ENCODE peak calls at places on chromosomes 13 and 19, in ten cellular contexts. One of them, this sample, is unnamed.

GRCh38 chr19:4633140-4633967 is 6.0 kb upstream of the TNFAIP8L1 start:
- DNase-seq in WTC11: peak; percentile 80
- DNase-seq in NCI-H1417 treated with DMSO at 0.1 percent for 48 hours: no peak
- DNase-seq in stimulated activated CD4-positive, alpha-beta T cell treated with anti-CD3 and anti-CD28 coated beads, Interleukin-12 subunit alpha, Interleukin-12 subunit beta, amount 100 ng/mL, for 48 hours: peak; percentile 34
- DNase-seq in GM12891: no peak
- DNase-seq in neuronal stem cell: no peak
- DNase-seq in activated T-cell treated with anti-CD3 and anti-CD28 coated beads for 1 hour: peak; percentile 23
- DNase-seq in stimulated activated naive B cell treated with anti-CD40 and anti-IgM and Interleukin-4, amounts not matched to agents 10 μg/mL and 1 μg/mL and 100 μg/mL, for 72 hours: peak; percentile 46
- DNase-seq in ACHN: peak; percentile 87
- DNase-seq in iris pigment epithelial cell: peak; percentile 90
- DNase-seq in this sample: peak; percentile 79

GRCh38 chr19:15649526-15649925 is 8.8 kb downstream of the CYP4F3 start:
- DNase-seq in WTC11: no peak
- DNase-seq in NCI-H1417 treated with DMSO at 0.1 percent for 48 hours: no peak
- DNase-seq in stimulated activated CD4-positive, alpha-beta T cell treated with anti-CD3 and anti-CD28 coated beads, Interleukin-12 subunit alpha, Interleukin-12 subunit beta, amount 100 ng/mL, for 48 hours: no peak
- DNase-seq in GM12891: no peak
- DNase-seq in neuronal stem cell: no peak
- DNase-seq in activated T-cell treated with anti-CD3 and anti-CD28 coated beads for 1 hour: no peak
- DNase-seq in stimulated activated naive B cell treated with anti-CD40 and anti-IgM and Interleukin-4, amounts not matched to agents 10 μg/mL and 1 μg/mL and 100 μg/mL, for 72 hours: no peak
- DNase-seq in ACHN: no peak
- DNase-seq in iris pigment epithelial cell: no peak
- DNase-seq in this sample: no peak

GRCh38 chr19:38559428-38560401 is 58.0 kb downstream of the MAP4K1 start:
- DNase-seq in WTC11: no peak
- DNase-seq in NCI-H1417 treated with DMSO at 0.1 percent for 48 hours: no peak
- DNase-seq in stimulated activated CD4-positive, alpha-beta T cell treated with anti-CD3 and anti-CD28 coated beads, Interleukin-12 subunit alpha, Interleukin-12 subunit beta, amount 100 ng/mL, for 48 hours: no peak
- DNase-seq in GM12891: peak; percentile 46
- DNase-seq in neuronal stem cell: no peak
- DNase-seq in activated T-cell treated with anti-CD3 and anti-CD28 coated beads for 1 hour: no peak
- DNase-seq in stimulated activated naive B cell treated with anti-CD40 and anti-IgM and Interleukin-4, amounts not matched to agents 10 μg/mL and 1 μg/mL and 100 μg/mL, for 72 hours: peak; percentile 35
- DNase-seq in ACHN: peak; percentile 65
- DNase-seq in iris pigment epithelial cell: peak; percentile 35
- DNase-seq in this sample: no peak

GRCh38 chr13:32881074-32881791 is 135.0 kb upstream of the KL start:
- DNase-seq in WTC11: no peak
- DNase-seq in NCI-H1417 treated with DMSO at 0.1 percent for 48 hours: no peak
- DNase-seq in stimulated activated CD4-positive, alpha-beta T cell treated with anti-CD3 and anti-CD28 coated beads, Interleukin-12 subunit alpha, Interleukin-12 subunit beta, amount 100 ng/mL, for 48 hours: no peak
- DNase-seq in GM12891: no peak
- DNase-seq in neuronal stem cell: no peak
- DNase-seq in activated T-cell treated with anti-CD3 and anti-CD28 coated beads for 1 hour: no peak
- DNase-seq in stimulated activated naive B cell treated with anti-CD40 and anti-IgM and Interleukin-4, amounts not matched to agents 10 μg/mL and 1 μg/mL and 100 μg/mL, for 72 hours: no peak
- DNase-seq in ACHN: no peak
- DNase-seq in iris pigment epithelial cell: peak; percentile 55
- DNase-seq in this sample: no peak

GRCh38 chr19:50975766-50976165 is 6.4 kb upstream of the KLK6 start:
- DNase-seq in WTC11: peak; percentile 53
- DNase-seq in NCI-H1417 treated with DMSO at 0.1 percent for 48 hours: no peak
- DNase-seq in stimulated activated CD4-positive, alpha-beta T cell treated with anti-CD3 and anti-CD28 coated beads, Interleukin-12 subunit alpha, Interleukin-12 subunit beta, amount 100 ng/mL, for 48 hours: no peak
- DNase-seq in GM12891: no peak
- DNase-seq in neuronal stem cell: no peak
- DNase-seq in activated T-cell treated with anti-CD3 and anti-CD28 coated beads for 1 hour: no peak
- DNase-seq in stimulated activated naive B cell treated with anti-CD40 and anti-IgM and Interleukin-4, amounts not matched to agents 10 μg/mL and 1 μg/mL and 100 μg/mL, for 72 hours: no peak
- DNase-seq in ACHN: no peak
- DNase-seq in iris pigment epithelial cell: no peak
- DNase-seq in this sample: no peak

GRCh38 chr13:44021422-44021821 is 141.7 kb downstream of the LACC1 start:
- DNase-seq in WTC11: no peak
- DNase-seq in NCI-H1417 treated with DMSO at 0.1 percent for 48 hours: no peak
- DNase-seq in stimulated activated CD4-positive, alpha-beta T cell treated with anti-CD3 and anti-CD28 coated beads, Interleukin-12 subunit alpha, Interleukin-12 subunit beta, amount 100 ng/mL, for 48 hours: no peak
- DNase-seq in GM12891: no peak
- DNase-seq in neuronal stem cell: no peak
- DNase-seq in activated T-cell treated with anti-CD3 and anti-CD28 coated beads for 1 hour: no peak
- DNase-seq in stimulated activated naive B cell treated with anti-CD40 and anti-IgM and Interleukin-4, amounts not matched to agents 10 μg/mL and 1 μg/mL and 100 μg/mL, for 72 hours: no peak
- DNase-seq in ACHN: no peak
- DNase-seq in iris pigment epithelial cell: no peak
- DNase-seq in this sample: no peak

GRCh38 chr19:3669134-3669436 is 31.2 kb downstream of the PIP5K1C start:
- DNase-seq in WTC11: no peak
- DNase-seq in NCI-H1417 treated with DMSO at 0.1 percent for 48 hours: no peak
- DNase-seq in stimulated activated CD4-positive, alpha-beta T cell treated with anti-CD3 and anti-CD28 coated beads, Interleukin-12 subunit alpha, Interleukin-12 subunit beta, amount 100 ng/mL, for 48 hours: no peak
- DNase-seq in GM12891: no peak
- DNase-seq in neuronal stem cell: no peak
- DNase-seq in activated T-cell treated with anti-CD3 and anti-CD28 coated beads for 1 hour: no peak
- DNase-seq in stimulated activated naive B cell treated with anti-CD40 and anti-IgM and Interleukin-4, amounts not matched to agents 10 μg/mL and 1 μg/mL and 100 μg/mL, for 72 hours: no peak
- DNase-seq in ACHN: no peak
- DNase-seq in iris pigment epithelial cell: no peak
- DNase-seq in this sample: no peak

GRCh38 chr13:39452412-39452811 is 150.6 kb downstream of the LHFPL6 start:
- DNase-seq in WTC11: no peak
- DNase-seq in NCI-H1417 treated with DMSO at 0.1 percent for 48 hours: no peak
- DNase-seq in stimulated activated CD4-positive, alpha-beta T cell treated with anti-CD3 and anti-CD28 coated beads, Interleukin-12 subunit alpha, Interleukin-12 subunit beta, amount 100 ng/mL, for 48 hours: no peak
- DNase-seq in GM12891: no peak
- DNase-seq in neuronal stem cell: no peak
- DNase-seq in activated T-cell treated with anti-CD3 and anti-CD28 coated beads for 1 hour: no peak
- DNase-seq in stimulated activated naive B cell treated with anti-CD40 and anti-IgM and Interleukin-4, amounts not matched to agents 10 μg/mL and 1 μg/mL and 100 μg/mL, for 72 hours: no peak
- DNase-seq in ACHN: no peak
- DNase-seq in iris pigment epithelial cell: peak; percentile 27
- DNase-seq in this sample: no peak

GRCh38 chr13:89740994-89741678 is 1606.4 kb upstream of the MIR17HG start:
- DNase-seq in WTC11: no peak
- DNase-seq in NCI-H1417 treated with DMSO at 0.1 percent for 48 hours: no peak
- DNase-seq in stimulated activated CD4-positive, alpha-beta T cell treated with anti-CD3 and anti-CD28 coated beads, Interleukin-12 subunit alpha, Interleukin-12 subunit beta, amount 100 ng/mL, for 48 hours: no peak
- DNase-seq in GM12891: no peak
- DNase-seq in neuronal stem cell: no peak
- DNase-seq in activated T-cell treated with anti-CD3 and anti-CD28 coated beads for 1 hour: no peak
- DNase-seq in stimulated activated naive B cell treated with anti-CD40 and anti-IgM and Interleukin-4, amounts not matched to agents 10 μg/mL and 1 μg/mL and 100 μg/mL, for 72 hours: no peak
- DNase-seq in ACHN: no peak
- DNase-seq in iris pigment epithelial cell: no peak
- DNase-seq in this sample: no peak

GRCh38 chr19:741506-742131 is 9.3 kb upstream of the MISP start:
- DNase-seq in WTC11: peak; percentile 68
- DNase-seq in NCI-H1417 treated with DMSO at 0.1 percent for 48 hours: no peak
- DNase-seq in stimulated activated CD4-positive, alpha-beta T cell treated with anti-CD3 and anti-CD28 coated beads, Interleukin-12 subunit alpha, Interleukin-12 subunit beta, amount 100 ng/mL, for 48 hours: no peak
- DNase-seq in GM12891: no peak
- DNase-seq in neuronal stem cell: no peak
- DNase-seq in activated T-cell treated with anti-CD3 and anti-CD28 coated beads for 1 hour: no peak
- DNase-seq in stimulated activated naive B cell treated with anti-CD40 and anti-IgM and Interleukin-4, amounts not matched to agents 10 μg/mL and 1 μg/mL and 100 μg/mL, for 72 hours: no peak
- DNase-seq in ACHN: peak; percentile 31
- DNase-seq in iris pigment epithelial cell: no peak
- DNase-seq in this sample: peak; percentile 43

GRCh38 chr13:104954210-104954609 is 1581.3 kb downstream of the EFNB2 start:
- DNase-seq in WTC11: no peak
- DNase-seq in NCI-H1417 treated with DMSO at 0.1 percent for 48 hours: no peak
- DNase-seq in stimulated activated CD4-positive, alpha-beta T cell treated with anti-CD3 and anti-CD28 coated beads, Interleukin-12 subunit alpha, Interleukin-12 subunit beta, amount 100 ng/mL, for 48 hours: no peak
- DNase-seq in GM12891: no peak
- DNase-seq in neuronal stem cell: no peak
- DNase-seq in activated T-cell treated with anti-CD3 and anti-CD28 coated beads for 1 hour: no peak
- DNase-seq in stimulated activated naive B cell treated with anti-CD40 and anti-IgM and Interleukin-4, amounts not matched to agents 10 μg/mL and 1 μg/mL and 100 μg/mL, for 72 hours: no peak
- DNase-seq in ACHN: no peak
- DNase-seq in iris pigment epithelial cell: peak; percentile 75
- DNase-seq in this sample: no peak

GRCh38 chr13:34372581-34372980 is 554.6 kb downstream of the RFC3 start:
- DNase-seq in WTC11: no peak
- DNase-seq in NCI-H1417 treated with DMSO at 0.1 percent for 48 hours: no peak
- DNase-seq in stimulated activated CD4-positive, alpha-beta T cell treated with anti-CD3 and anti-CD28 coated beads, Interleukin-12 subunit alpha, Interleukin-12 subunit beta, amount 100 ng/mL, for 48 hours: no peak
- DNase-seq in GM12891: no peak
- DNase-seq in neuronal stem cell: no peak
- DNase-seq in activated T-cell treated with anti-CD3 and anti-CD28 coated beads for 1 hour: no peak
- DNase-seq in stimulated activated naive B cell treated with anti-CD40 and anti-IgM and Interleukin-4, amounts not matched to agents 10 μg/mL and 1 μg/mL and 100 μg/mL, for 72 hours: no peak
- DNase-seq in ACHN: no peak
- DNase-seq in iris pigment epithelial cell: no peak
- DNase-seq in this sample: no peak

GRCh38 chr19:38862321-38863059 is 12.7 kb upstream of the HNRNPL start:
- DNase-seq in WTC11: no peak
- DNase-seq in NCI-H1417 treated with DMSO at 0.1 percent for 48 hours: peak; percentile 48
- DNase-seq in stimulated activated CD4-positive, alpha-beta T cell treated with anti-CD3 and anti-CD28 coated beads, Interleukin-12 subunit alpha, Interleukin-12 subunit beta, amount 100 ng/mL, for 48 hours: no peak
- DNase-seq in GM12891: no peak
- DNase-seq in neuronal stem cell: no peak
- DNase-seq in activated T-cell treated with anti-CD3 and anti-CD28 coated beads for 1 hour: no peak
- DNase-seq in stimulated activated naive B cell treated with anti-CD40 and anti-IgM and Interleukin-4, amounts not matched to agents 10 μg/mL and 1 μg/mL and 100 μg/mL, for 72 hours: no peak
- DNase-seq in ACHN: no peak
- DNase-seq in iris pigment epithelial cell: no peak
- DNase-seq in this sample: peak; percentile 44

GRCh38 chr13:76012091-76012721 is 376.1 kb downstream of the LMO7 start:
- DNase-seq in WTC11: no peak
- DNase-seq in NCI-H1417 treated with DMSO at 0.1 percent for 48 hours: no peak
- DNase-seq in stimulated activated CD4-positive, alpha-beta T cell treated with anti-CD3 and anti-CD28 coated beads, Interleukin-12 subunit alpha, Interleukin-12 subunit beta, amount 100 ng/mL, for 48 hours: no peak
- DNase-seq in GM12891: no peak
- DNase-seq in neuronal stem cell: no peak
- DNase-seq in activated T-cell treated with anti-CD3 and anti-CD28 coated beads for 1 hour: no peak
- DNase-seq in stimulated activated naive B cell treated with anti-CD40 and anti-IgM and Interleukin-4, amounts not matched to agents 10 μg/mL and 1 μg/mL and 100 μg/mL, for 72 hours: no peak
- DNase-seq in ACHN: peak; percentile 78
- DNase-seq in iris pigment epithelial cell: peak; percentile 64
- DNase-seq in this sample: no peak

GRCh38 chr13:50128406-50129048 is 113.3 kb downstream of the KCNRG start:
- DNase-seq in WTC11: peak; percentile 45
- DNase-seq in NCI-H1417 treated with DMSO at 0.1 percent for 48 hours: no peak
- DNase-seq in stimulated activated CD4-positive, alpha-beta T cell treated with anti-CD3 and anti-CD28 coated beads, Interleukin-12 subunit alpha, Interleukin-12 subunit beta, amount 100 ng/mL, for 48 hours: no peak
- DNase-seq in GM12891: peak; percentile 22
- DNase-seq in neuronal stem cell: peak; percentile 31
- DNase-seq in activated T-cell treated with anti-CD3 and anti-CD28 coated beads for 1 hour: no peak
- DNase-seq in stimulated activated naive B cell treated with anti-CD40 and anti-IgM and Interleukin-4, amounts not matched to agents 10 μg/mL and 1 μg/mL and 100 μg/mL, for 72 hours: no peak
- DNase-seq in ACHN: no peak
- DNase-seq in iris pigment epithelial cell: no peak
- DNase-seq in this sample: no peak

GRCh38 chr13:80177327-80177726 is 163.6 kb downstream of the SPRY2 start:
- DNase-seq in WTC11: no peak
- DNase-seq in NCI-H1417 treated with DMSO at 0.1 percent for 48 hours: no peak
- DNase-seq in stimulated activated CD4-positive, alpha-beta T cell treated with anti-CD3 and anti-CD28 coated beads, Interleukin-12 subunit alpha, Interleukin-12 subunit beta, amount 100 ng/mL, for 48 hours: no peak
- DNase-seq in GM12891: no peak
- DNase-seq in neuronal stem cell: no peak
- DNase-seq in activated T-cell treated with anti-CD3 and anti-CD28 coated beads for 1 hour: no peak
- DNase-seq in stimulated activated naive B cell treated with anti-CD40 and anti-IgM and Interleukin-4, amounts not matched to agents 10 μg/mL and 1 μg/mL and 100 μg/mL, for 72 hours: no peak
- DNase-seq in ACHN: no peak
- DNase-seq in iris pigment epithelial cell: peak; percentile 7
- DNase-seq in this sample: no peak

GRCh38 chr19:50663280-50663790 is 14.1 kb downstream of the C19orf81 start:
- DNase-seq in WTC11: no peak
- DNase-seq in NCI-H1417 treated with DMSO at 0.1 percent for 48 hours: no peak
- DNase-seq in stimulated activated CD4-positive, alpha-beta T cell treated with anti-CD3 and anti-CD28 coated beads, Interleukin-12 subunit alpha, Interleukin-12 subunit beta, amount 100 ng/mL, for 48 hours: no peak
- DNase-seq in GM12891: no peak
- DNase-seq in neuronal stem cell: no peak
- DNase-seq in activated T-cell treated with anti-CD3 and anti-CD28 coated beads for 1 hour: no peak
- DNase-seq in stimulated activated naive B cell treated with anti-CD40 and anti-IgM and Interleukin-4, amounts not matched to agents 10 μg/mL and 1 μg/mL and 100 μg/mL, for 72 hours: no peak
- DNase-seq in ACHN: peak; percentile 45
- DNase-seq in iris pigment epithelial cell: no peak
- DNase-seq in this sample: peak; percentile 54

GRCh38 chr19:9878511-9879196 is 43.5 kb downstream of the PIN1 start:
- DNase-seq in WTC11: no peak
- DNase-seq in NCI-H1417 treated with DMSO at 0.1 percent for 48 hours: no peak
- DNase-seq in stimulated activated CD4-positive, alpha-beta T cell treated with anti-CD3 and anti-CD28 coated beads, Interleukin-12 subunit alpha, Interleukin-12 subunit beta, amount 100 ng/mL, for 48 hours: no peak
- DNase-seq in GM12891: no peak
- DNase-seq in neuronal stem cell: no peak
- DNase-seq in activated T-cell treated with anti-CD3 and anti-CD28 coated beads for 1 hour: no peak
- DNase-seq in stimulated activated naive B cell treated with anti-CD40 and anti-IgM and Interleukin-4, amounts not matched to agents 10 μg/mL and 1 μg/mL and 100 μg/mL, for 72 hours: no peak
- DNase-seq in ACHN: no peak
- DNase-seq in iris pigment epithelial cell: peak; percentile 44
- DNase-seq in this sample: no peak

GRCh38 chr13:111116830-111117229 is 1.7 kb downstream of the ARHGEF7 start:
- DNase-seq in WTC11: no peak
- DNase-seq in NCI-H1417 treated with DMSO at 0.1 percent for 48 hours: no peak
- DNase-seq in stimulated activated CD4-positive, alpha-beta T cell treated with anti-CD3 and anti-CD28 coated beads, Interleukin-12 subunit alpha, Interleukin-12 subunit beta, amount 100 ng/mL, for 48 hours: no peak
- DNase-seq in GM12891: no peak
- DNase-seq in neuronal stem cell: no peak
- DNase-seq in activated T-cell treated with anti-CD3 and anti-CD28 coated beads for 1 hour: no peak
- DNase-seq in stimulated activated naive B cell treated with anti-CD40 and anti-IgM and Interleukin-4, amounts not matched to agents 10 μg/mL and 1 μg/mL and 100 μg/mL, for 72 hours: no peak
- DNase-seq in ACHN: no peak
- DNase-seq in iris pigment epithelial cell: no peak
- DNase-seq in this sample: no peak

GRCh38 chr19:55352040-55352439 is 2.5 kb downstream of the COX6B2 start:
- DNase-seq in WTC11: no peak
- DNase-seq in NCI-H1417 treated with DMSO at 0.1 percent for 48 hours: no peak
- DNase-seq in stimulated activated CD4-positive, alpha-beta T cell treated with anti-CD3 and anti-CD28 coated beads, Interleukin-12 subunit alpha, Interleukin-12 subunit beta, amount 100 ng/mL, for 48 hours: no peak
- DNase-seq in GM12891: no peak
- DNase-seq in neuronal stem cell: no peak
- DNase-seq in activated T-cell treated with anti-CD3 and anti-CD28 coated beads for 1 hour: no peak
- DNase-seq in stimulated activated naive B cell treated with anti-CD40 and anti-IgM and Interleukin-4, amounts not matched to agents 10 μg/mL and 1 μg/mL and 100 μg/mL, for 72 hours: no peak
- DNase-seq in ACHN: no peak
- DNase-seq in iris pigment epithelial cell: no peak
- DNase-seq in this sample: no peak

GRCh38 chr13:73585236-73585635 is 526.4 kb downstream of the KLF5 start:
- DNase-seq in WTC11: no peak
- DNase-seq in NCI-H1417 treated with DMSO at 0.1 percent for 48 hours: no peak
- DNase-seq in stimulated activated CD4-positive, alpha-beta T cell treated with anti-CD3 and anti-CD28 coated beads, Interleukin-12 subunit alpha, Interleukin-12 subunit beta, amount 100 ng/mL, for 48 hours: no peak
- DNase-seq in GM12891: no peak
- DNase-seq in neuronal stem cell: no peak
- DNase-seq in activated T-cell treated with anti-CD3 and anti-CD28 coated beads for 1 hour: no peak
- DNase-seq in stimulated activated naive B cell treated with anti-CD40 and anti-IgM and Interleukin-4, amounts not matched to agents 10 μg/mL and 1 μg/mL and 100 μg/mL, for 72 hours: no peak
- DNase-seq in ACHN: no peak
- DNase-seq in iris pigment epithelial cell: no peak
- DNase-seq in this sample: no peak

This sample was measured in SK-MEL-5.